ENCODE peak calls at places on chromosomes 13 and 19, in nine cellular contexts. Z, E, K, O, Y, U, J, H and S are unnamed samples.
A peak's percentile ranks its signal among the peaks of the same experiment; 100 is the strongest.

GRCh38 chr13:52600666-52601065 is 41.6 kb upstream of the HNRNPA1L2 start:
- DNase-seq in Y (no peak), U (no peak), J (no peak), H (no peak), K (no peak), E (no peak), Z (no peak), O (no peak), S (no peak)

GRCh38 chr19:31269425-31270127 is 79.7 kb downstream of the TSHZ3 start:
- DNase-seq in U (no peak), Y (no peak), K (no peak), J (no peak), Z (peak; percentile 34), E (peak; percentile 56), O (no peak), H (no peak), S (no peak)

GRCh38 chr13:45807520-45808099 is 43.9 kb downstream of the SIAH3 start:
- DNase-seq in E (peak; percentile 66), Z (peak; percentile 17), Y (no peak), J (no peak), K (no peak), O (peak; percentile 33), H (peak; percentile 27), U (no peak), S (no peak)

GRCh38 chr19:8030906-8031305 is 21.7 kb upstream of the CCL25 start:
- DNase-seq in O (no peak), Y (no peak), K (no peak), H (no peak), J (no peak), U (no peak), E (no peak), Z (no peak), S (no peak)

GRCh38 chr19:48720613-48721296 is 1.2 kb upstream of the MAMSTR start:
- DNase-seq in K (peak; percentile 99), J (peak; percentile 99), O (peak; percentile 100), Y (peak; percentile 99), H (peak; percentile 98), Z (peak; percentile 99), E (peak; percentile 100), U (peak; percentile 98), S (peak; percentile 98)

GRCh38 chr19:16542894-16543498 is 759 bp upstream of the CHERP start:
- DNase-seq in Z (no peak), U (no peak), O (no peak), K (no peak), Y (no peak), H (no peak), E (no peak), J (no peak), S (no peak)

GRCh38 chr13:28034256-28034655 is 45.8 kb upstream of the URAD start:
- DNase-seq in J (no peak), O (no peak), H (no peak), Y (no peak), Z (no peak), U (no peak), K (no peak), E (no peak), S (no peak)

GRCh38 chr19:13430790-13431582 is 75.3 kb downstream of the CACNA1A start:
- DNase-seq in K (no peak), U (peak; percentile 53), E (peak; percentile 48), J (no peak), Y (peak; percentile 33), H (peak; percentile 19), O (peak; percentile 43), Z (peak; percentile 42), S (no peak)

GRCh38 chr19:33501957-33502356 is 19.6 kb downstream of the PEPD start:
- DNase-seq in Z (no peak), H (no peak), U (peak; percentile 96), J (no peak), K (no peak), O (no peak), Y (no peak), E (no peak), S (no peak)

GRCh38 chr13:102017248-102017647 is 384.6 kb downstream of the FGF14 start:
- DNase-seq in J (no peak), E (no peak), O (peak; percentile 0), Z (no peak), Y (no peak), U (no peak), H (no peak), K (no peak), S (no peak)

GRCh38 chr13:79480954-79481684 is at the start of gene NDFIP2:
- DNase-seq in K (peak; percentile 95), O (peak; percentile 83), E (peak; percentile 86), Z (peak; percentile 80), Y (peak; percentile 92), J (peak; percentile 73), H (peak; percentile 88), U (peak; percentile 95), S (peak; percentile 73)

GRCh38 chr13:113584870-113585671 is 518 bp downstream of the TFDP1 start:
- DNase-seq in K (peak; percentile 80), U (peak; percentile 46), Y (peak; percentile 17), Z (no peak), O (peak; percentile 9), J (no peak), H (no peak), E (no peak), S (peak; percentile 35)

DNA sequence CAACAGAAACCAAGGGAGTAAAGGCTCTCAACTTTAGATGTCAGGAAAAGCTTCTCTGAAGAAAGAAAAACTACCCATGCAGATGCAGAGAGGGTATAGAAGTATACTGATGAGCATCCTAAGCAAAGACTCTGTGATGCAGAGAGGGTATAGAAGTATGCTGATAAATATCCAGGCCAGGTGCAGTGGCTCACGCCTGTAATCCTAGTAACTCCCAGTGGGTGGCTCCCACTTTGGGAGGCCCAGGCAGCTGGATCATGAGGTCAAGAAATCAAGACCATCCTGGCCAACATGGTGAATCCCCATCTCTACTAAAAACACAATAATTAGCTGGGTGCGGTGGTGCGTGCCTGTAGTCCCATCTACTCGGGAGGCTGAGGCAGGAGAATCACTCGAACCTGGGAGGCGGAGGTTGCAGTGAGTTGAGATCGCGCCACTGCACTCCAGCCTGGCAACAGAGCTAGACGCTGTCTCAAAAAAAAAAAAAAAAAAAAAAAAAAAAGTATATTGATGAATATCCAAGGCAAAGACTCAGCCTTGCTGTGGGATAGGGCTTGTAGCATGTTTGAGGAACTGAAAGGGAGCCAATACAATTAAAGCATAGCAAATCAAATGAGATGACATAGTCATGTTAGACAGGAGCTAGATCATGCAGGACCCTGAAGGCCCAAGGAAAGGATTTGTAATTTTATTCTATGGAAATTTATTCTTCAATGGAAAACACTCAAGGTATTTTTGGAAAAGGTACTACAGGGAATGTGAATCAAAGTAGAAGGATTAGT is 14.9 kb downstream of the UBL3 start:
- DNase-seq in E (no peak), J (no peak), K (no peak), Y (no peak), O (no peak), H (no peak), U (no peak), Z (no peak), S (no peak)
- TF ChIP-seq POLR2A in E (no peak), J (no peak), K (no peak), Y (no peak), O (no peak), H (no peak), U (no peak), Z (no peak), S (no peak)

GRCh38 chr19:1474011-1474764 is 4.8 kb downstream of the C19orf25 start:
- DNase-seq in Y (no peak), O (no peak), Z (peak; percentile 35), K (no peak), H (peak; percentile 30), U (no peak), E (peak; percentile 65), J (no peak), S (no peak)
- TF ChIP-seq POLR2A in Y (no peak), O (no peak), Z (no peak), K (no peak), H (no peak), U (no peak), E (no peak), J (no peak), S (no peak)

DNA sequence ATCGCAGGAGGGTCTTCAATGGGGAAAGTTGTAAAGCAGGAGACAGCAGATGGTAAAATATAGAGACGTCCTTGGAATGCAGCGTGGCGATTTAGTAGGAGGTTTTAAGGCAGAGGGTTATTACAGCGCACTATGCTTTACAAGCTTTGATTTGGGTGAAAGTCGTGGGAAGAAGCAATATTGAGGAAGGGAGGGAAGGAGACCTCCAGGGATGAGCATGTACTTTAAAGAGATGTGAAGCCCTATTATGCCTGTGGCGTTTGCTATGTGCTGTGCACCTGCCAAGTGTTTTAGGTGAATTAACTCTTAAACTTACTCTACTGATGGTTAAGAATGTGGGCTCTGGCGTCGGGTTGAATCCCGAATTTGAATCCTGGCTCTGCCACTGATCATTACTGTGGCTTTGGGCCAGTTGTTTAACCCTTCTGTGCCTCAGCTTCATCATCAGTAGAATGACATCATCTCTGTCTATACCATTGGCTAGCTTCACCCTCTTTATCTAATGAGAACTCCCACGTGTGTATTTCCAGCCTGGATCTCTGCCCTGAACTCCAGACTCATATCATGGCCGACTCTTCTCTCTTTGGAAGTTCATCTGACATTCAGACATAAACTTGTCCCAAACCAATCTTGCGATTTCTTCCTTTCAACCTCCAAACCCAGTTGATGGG is 583 bp downstream of the CCDC61 start:
- DNase-seq in Y (no peak), E (no peak), J (no peak), H (no peak), K (no peak), O (no peak), Z (peak; percentile 67), U (no peak), S (no peak)
- TF ChIP-seq POLR2A in Y (no peak), E (no peak), J (no peak), H (no peak), K (no peak), O (no peak), Z (no peak), U (no peak), S (no peak)

GRCh38 chr13:74024856-74025255 is 109.3 kb downstream of the KLF12 start:
- DNase-seq in U (no peak), J (no peak), Z (no peak), Y (no peak), H (no peak), E (no peak), K (no peak), O (no peak), S (no peak)

GRCh38 chr13:74025369-74025768 is 108.8 kb downstream of the KLF12 start:
- DNase-seq in Z (no peak), E (no peak), J (no peak), U (no peak), H (no peak), Y (no peak), K (no peak), O (no peak), S (no peak)

GRCh38 chr13:74024314-74024713 is 109.9 kb downstream of the KLF12 start:
- DNase-seq in Y (no peak), U (no peak), H (no peak), J (no peak), K (no peak), O (no peak), E (no peak), Z (no peak), S (no peak)

GRCh38 chr13:74027161-74027779 is 106.9 kb downstream of the KLF12 start:
- DNase-seq in E (no peak), O (no peak), Y (no peak), J (no peak), H (no peak), U (no peak), K (no peak), Z (no peak), S (no peak)

GRCh38 chr13:74026753-74027152 is 107.5 kb downstream of the KLF12 start:
- DNase-seq in J (no peak), O (no peak), U (no peak), Y (peak; percentile 44), H (no peak), E (peak; percentile 1), K (no peak), Z (peak; percentile 37), S (no peak)
- TF ChIP-seq POLR2A in J (no peak), O (no peak), U (no peak), Y (no peak), H (no peak), E (no peak), K (no peak), Z (no peak), S (no peak)